ENCODE peak calls at places on chromosomes 1 and 21, in seven cellular contexts. T is type B pancreatic cell; C is tibial nerve; Z is activated naive CD4-positive, alpha-beta T cell treated with anti-CD3 and anti-CD28 coated beads, Interleukin-2, amount 10 ng/mL, durations not matched to agents 7 days and 5 days; L is kidney epithelial cell; X is NCI-H345; H is amygdala. D is an unnamed sample.

GRCh38 chr1:188642585-188643168 is 1813.9 kb downstream of the PLA2G4A start:
- DNase-seq in Z (no peak), H (no peak), T (no peak), C (no peak), X (peak; percentile 92), L (no peak), D (no peak)

GRCh38 chr1:89971600-89971999 is 23.3 kb upstream of the ZNF326 start:
- DNase-seq in T (no peak), C (no peak), Z (no peak), H (no peak), X (no peak), L (no peak), D (no peak)

GRCh38 chr1:183630748-183631147 is 4.8 kb downstream of the ARPC5 start:
- DNase-seq in T (no peak), L (no peak), X (no peak), Z (no peak), C (no peak), H (no peak), D (no peak)

GRCh38 chr21:46005081-46005480 is 23.5 kb downstream of the COL6A1 start:
- DNase-seq in C (no peak), Z (peak; percentile 3), X (no peak), L (no peak), H (no peak), T (no peak), D (no peak)

GRCh38 chr1:44235794-44236193 is 22.5 kb downstream of the DMAP1 start:
- DNase-seq in C (no peak), H (no peak), X (no peak), L (no peak), Z (no peak), T (no peak), D (no peak)

GRCh38 chr1:94022471-94023189 is 98.3 kb downstream of the ABCA4 start:
- DNase-seq in C (peak; percentile 28), X (peak; percentile 18), Z (no peak), H (no peak), L (no peak), T (no peak), D (no peak)

GRCh38 chr1:40901886-40902633 is 39.9 kb upstream of the CITED4 start:
- DNase-seq in L (peak; percentile 61), X (no peak), Z (no peak), T (no peak), C (peak; percentile 51), H (no peak), D (peak; percentile 29)

GRCh38 chr1:154403300-154403943 is 1.7 kb upstream of the IL6R start:
- DNase-seq in T (no peak), X (no peak), H (no peak), Z (peak; percentile 52), L (no peak), C (no peak), D (no peak)

GRCh38 chr1:34985063-34985770 is at the start of gene TMEM35B:
- DNase-seq in T (peak; percentile 77), H (no peak), L (no peak), X (peak; percentile 65), Z (peak; percentile 89), C (peak; percentile 41), D (peak; percentile 72)

GRCh38 chr1:54167422-54168139 is 14.8 kb upstream of the CDCP2 start:
- DNase-seq in T (no peak), Z (no peak), C (no peak), X (no peak), L (peak; percentile 14), H (no peak), D (no peak)

GRCh38 chr1:228281631-228282328 is 73.9 kb downstream of the OBSCN start:
- DNase-seq in C (no peak), L (no peak), T (no peak), X (no peak), H (no peak), Z (no peak), D (peak; percentile 76)

GRCh38 chr1:81800741-81801031 is at the start of gene ADGRL2:
- DNase-seq in Z (no peak), T (peak; percentile 79), H (no peak), X (peak; percentile 78), C (no peak), L (no peak), D (peak; percentile 72)

GRCh38 chr1:10935724-10936123 is 76.7 kb upstream of the TARDBP start:
- DNase-seq in X (no peak), Z (no peak), L (no peak), T (no peak), C (no peak), H (no peak), D (no peak)

GRCh38 chr1:155174334-155175280 is 958 bp downstream of the TRIM46 start:
- DNase-seq in Z (peak; percentile 78), X (no peak), L (no peak), H (no peak), T (peak; percentile 71), C (no peak), D (peak; percentile 56)

GRCh38 chr1:89633745-89634625 is 1.1 kb downstream of the LRRC8C start:
- DNase-seq in X (peak; percentile 38), C (no peak), T (no peak), H (no peak), L (no peak), Z (peak; percentile 38), D (peak; percentile 44)

GRCh38 chr1:163596541-163597258 is 274.9 kb downstream of the NUF2 start:
- DNase-seq in T (no peak), C (no peak), L (no peak), X (peak; percentile 48), Z (no peak), H (no peak), D (no peak)

GRCh38 chr1:187013582-187014200 is 184.9 kb downstream of the PLA2G4A start:
- DNase-seq in H (no peak), C (no peak), T (no peak), L (no peak), Z (no peak), X (no peak), D (no peak)

GRCh38 chr1:25700124-25700523 is 83.5 kb downstream of the MAN1C1 start:
- DNase-seq in C (peak; percentile 57), L (no peak), T (no peak), Z (no peak), X (no peak), H (no peak), D (no peak)

GRCh38 chr1:42934541-42935312 is 23.9 kb downstream of the SLC2A1 start:
- DNase-seq in Z (no peak), H (no peak), C (no peak), T (no peak), L (no peak), X (no peak), D (no peak)

GRCh38 chr1:29804181-29804899 is 568.0 kb downstream of the PTPRU start:
- DNase-seq in X (no peak), L (no peak), C (no peak), T (no peak), H (no peak), Z (no peak), D (no peak)

GRCh38 chr1:19793360-19794046 is 6.2 kb downstream of the TMCO4 start:
- DNase-seq in C (no peak), T (no peak), L (no peak), H (no peak), Z (no peak), X (no peak), D (no peak)

GRCh38 chr1:8031176-8031785 is 5.2 kb upstream of the ERRFI1 start:
- DNase-seq in H (no peak), T (no peak), X (peak; percentile 29), L (no peak), C (no peak), Z (no peak), D (no peak)

GRCh38 chr1:173038875-173039554 is 11.7 kb downstream of the TNFSF18 start:
- DNase-seq in X (no peak), H (no peak), T (no peak), C (no peak), Z (peak; percentile 31), L (no peak), D (no peak)

GRCh38 chr1:156749429-156750118 is 1.9 kb downstream of the HDGF start:
- DNase-seq in X (no peak), H (no peak), T (no peak), L (no peak), Z (no peak), C (no peak), D (no peak)

GRCh38 chr1:44611866-44612265 is 62.4 kb downstream of the TMEM53 start:
- DNase-seq in T (no peak), L (no peak), H (no peak), Z (no peak), X (no peak), C (no peak), D (no peak)

GRCh38 chr1:201111672-201112071 is 554 bp downstream of the CACNA1S start:
- DNase-seq in H (no peak), L (no peak), C (no peak), Z (no peak), T (no peak), X (no peak), D (no peak)

GRCh38 chr1:15727866-15728534 is 8.1 kb upstream of the SLC25A34 start:
- DNase-seq in T (no peak), Z (no peak), C (no peak), H (no peak), L (no peak), X (no peak), D (no peak)